ENCODE peak calls at places on chromosomes 4 and X, in four cellular contexts. H, U, X and D are unnamed samples.
A peak's percentile ranks its signal among the peaks of the same experiment; 100 is the strongest.

GRCh38 chr4:38094419-38094818 is 134.2 kb downstream of the PTTG2 start:
- DNase-seq in H (no peak), U (no peak), X (no peak), D (no peak)

GRCh38 chr4:2338754-2339457 is 77.0 kb upstream of the MXD4 start:
- DNase-seq in H (no peak), U (no peak), X (no peak), D (peak; percentile 21)

GRCh38 chrX:136202889-136203288 is 48.3 kb downstream of the MAP7D3 start:
- DNase-seq in H (peak; percentile 64), U (no peak), X (no peak), D (no peak)

GRCh38 chr4:30172416-30172815 is 547.8 kb upstream of the PCDH7 start:
- DNase-seq in H (peak; percentile 30), U (no peak), X (no peak), D (no peak)

GRCh38 chr4:53137468-53137867 is 228.4 kb downstream of the SCFD2 start:
- DNase-seq in H (no peak), U (no peak), X (no peak), D (no peak)

GRCh38 chr4:92101609-92102231 is 202.0 kb upstream of the GRID2 start:
- DNase-seq in H (peak; percentile 79), U (no peak), X (no peak), D (no peak)

GRCh38 chr4:74543983-74544382 is 99.0 kb downstream of the AREG start:
- DNase-seq in H (no peak), U (no peak), X (no peak), D (no peak)

GRCh38 chr4:77669911-77670590 is 64.4 kb downstream of the CXCL13 start:
- DNase-seq in H (no peak), U (no peak), X (no peak), D (peak; percentile 80)

GRCh38 chrX:119648421-119648775 is 42.2 kb upstream of the NKRF start:
- DNase-seq in H (no peak), U (no peak), X (no peak), D (no peak)

GRCh38 chr4:47075241-47075640 is 43.9 kb downstream of the GABRB1 start:
- DNase-seq in H (peak; percentile 51), U (no peak), X (no peak), D (no peak)

GRCh38 chrX:36950495-36951253 is 57.5 kb upstream of the FAM47C start:
- DNase-seq in H (no peak), U (no peak), X (peak; percentile 17), D (no peak)

GRCh38 chr4:15677507-15677988 is 4.1 kb upstream of the FAM200B start:
- DNase-seq in H (peak; percentile 94), U (peak; percentile 39), X (peak; percentile 19), D (peak; percentile 94)

GRCh38 chr4:170198742-170199141 is 109.0 kb upstream of the AADAT start:
- DNase-seq in H (peak; percentile 37), U (no peak), X (no peak), D (no peak)

GRCh38 chrX:71199252-71199651 is 23.8 kb upstream of the GJB1 start:
- DNase-seq in H (no peak), U (no peak), X (no peak), D (peak; percentile 73)

GRCh38 chr4:38034986-38035882 is 75.0 kb downstream of the PTTG2 start:
- DNase-seq in H (peak; percentile 67), U (no peak), X (peak; percentile 64), D (peak; percentile 70)

GRCh38 chr4:188911707-188912106 is 772.5 kb downstream of the TRIML1 start:
- DNase-seq in H (no peak), U (no peak), X (no peak), D (no peak)

GRCh38 chr4:41154814-41155177 is 59.5 kb downstream of the APBB2 start:
- DNase-seq in H (no peak), U (no peak), X (no peak), D (no peak)

GRCh38 chr4:83440899-83441298 is 14.7 kb downstream of the HELQ start:
- DNase-seq in H (no peak), U (no peak), X (no peak), D (no peak)

GRCh38 chrX:120308959-120309872 is 2.0 kb downstream of the TMEM255A start:
- DNase-seq in H (peak; percentile 77), U (peak; percentile 61), X (peak; percentile 44), D (peak; percentile 41)

GRCh38 chr4:32607978-32608377 is 1887.8 kb downstream of the PCDH7 start:
- DNase-seq in H (no peak), U (no peak), X (no peak), D (no peak)

GRCh38 chr4:40990899-40991265 is 223.5 kb downstream of the APBB2 start:
- DNase-seq in H (no peak), U (no peak), X (no peak), D (no peak)

GRCh38 chr4:135741583-135741982 is 1540.0 kb upstream of the PABPC4L start:
- DNase-seq in H (no peak), U (no peak), X (peak; percentile 10), D (no peak)

GRCh38 chr4:100486496-100486895 is 31.3 kb downstream of the EMCN start:
- DNase-seq in H (no peak), U (no peak), X (no peak), D (no peak)

GRCh38 chr4:73729534-73730165 is 10.7 kb upstream of the CXCL8 start:
- DNase-seq in H (peak; percentile 93), U (peak; percentile 67), X (peak; percentile 70), D (peak; percentile 66)

GRCh38 chrX:129653985-129654651 is 638 bp downstream of the APLN start:
- DNase-seq in H (peak; percentile 35), U (no peak), X (peak; percentile 51), D (peak; percentile 18)

GRCh38 chrX:80335062-80335830 is 85.0 kb upstream of the TENT5D start:
- DNase-seq in H (peak; percentile 63), U (peak; percentile 64), X (peak; percentile 52), D (peak; percentile 55)

GRCh38 chrX:44748014-44748413 is 95.8 kb upstream of the DUSP21 start:
- DNase-seq in H (peak; percentile 21), U (no peak), X (no peak), D (no peak)

GRCh38 chr4:54317690-54318089 is 88.6 kb downstream of the PDGFRA start:
- DNase-seq in H (no peak), U (no peak), X (no peak), D (no peak)

GRCh38 chr4:79862842-79863241 is 210.2 kb downstream of the ANTXR2 start:
- DNase-seq in H (no peak), U (no peak), X (no peak), D (no peak)

GRCh38 chr4:36316544-36317082 is 35.2 kb downstream of the DTHD1 start:
- DNase-seq in H (peak; percentile 26), U (no peak), X (no peak), D (no peak)

GRCh38 chrX:121782544-121782943 is 735.1 kb downstream of the GLUD2 start:
- DNase-seq in H (no peak), U (no peak), X (no peak), D (no peak)

GRCh38 chr4:35525192-35525978 is 718.9 kb downstream of the ARAP2 start:
- DNase-seq in H (peak; percentile 2), U (no peak), X (peak; percentile 8), D (no peak)

GRCh38 chr4:25223770-25224375 is 10.0 kb upstream of the PI4K2B start:
- DNase-seq in H (peak; percentile 41), U (no peak), X (no peak), D (no peak)

GRCh38 chrX:153411255-153411987 is at the start of gene ZFP92:
- DNase-seq in H (no peak), U (peak; percentile 32), X (no peak), D (peak; percentile 9)

GRCh38 chrX:20267924-20268701 is 1.4 kb upstream of the RPS6KA3 start:
- DNase-seq in H (no peak), U (peak; percentile 40), X (peak; percentile 52), D (peak; percentile 19)

GRCh38 chr4:17511041-17511949 is 595 bp downstream of the QDPR start:
- DNase-seq in H (peak; percentile 34), U (peak; percentile 62), X (peak; percentile 49), D (peak; percentile 70)